ENCODE peak calls at places on chromosomes 13 and 19, in seven cellular contexts. E, F, K, V, R, Q and L are unnamed samples.
A peak's percentile ranks its signal among the peaks of the same experiment; 100 is the strongest.

GRCh38 chr19:49409441-49410029 is 13.7 kb downstream of the PTH2 start:
- DNase-seq in K (no peak), V (no peak), E (no peak), F (no peak), R (no peak), Q (no peak), L (no peak)

GRCh38 chr13:81927347-81927746 is 1586.4 kb upstream of the SPRY2 start:
- DNase-seq in F (no peak), E (peak; percentile 35), R (no peak), K (no peak), V (peak; percentile 61), Q (no peak), L (no peak)

GRCh38 chr19:43467730-43468129 is 2.3 kb upstream of the LYPD3 start:
- DNase-seq in V (no peak), F (no peak), R (peak; percentile 41), E (no peak), Q (no peak), K (no peak), L (no peak)

GRCh38 chr13:41544824-41545707 is 87.7 kb downstream of the RGCC start:
- DNase-seq in V (no peak), K (no peak), E (no peak), F (no peak), R (peak; percentile 74), Q (no peak), L (no peak)

GRCh38 chr19:55258476-55258827 is 365 bp downstream of the PPP6R1 start:
- DNase-seq in R (peak; percentile 14), E (peak; percentile 32), V (no peak), F (no peak), Q (peak; percentile 31), K (no peak), L (no peak)

GRCh38 chr13:105196052-105196451 is 1339.4 kb downstream of the EFNB2 start:
- DNase-seq in E (no peak), V (peak; percentile 94), F (no peak), K (no peak), R (peak; percentile 93), Q (no peak), L (no peak)

GRCh38 chr13:51112771-51113170 is 1.7 kb upstream of the C13orf42 start:
- DNase-seq in V (no peak), F (no peak), K (no peak), E (no peak), R (no peak), Q (no peak), L (no peak)

GRCh38 chr19:55305491-55305890 is 19.6 kb downstream of the TMEM150B start:
- DNase-seq in F (no peak), E (peak; percentile 57), Q (no peak), R (no peak), V (peak; percentile 70), K (no peak), L (peak; percentile 70)

GRCh38 chr19:38173324-38174041 is 50.5 kb downstream of the DPF1 start:
- DNase-seq in E (no peak), F (no peak), V (no peak), R (peak; percentile 78), K (peak; percentile 82), Q (peak; percentile 86), L (peak; percentile 97)

GRCh38 chr19:28977826-28978225 is 235.1 kb downstream of the UQCRFS1 start:
- DNase-seq in V (peak; percentile 29), K (no peak), Q (no peak), R (no peak), E (no peak), F (no peak), L (no peak)

GRCh38 chr13:98823442-98823841 is 71.0 kb upstream of the SLC15A1 start:
- DNase-seq in K (no peak), V (no peak), Q (no peak), R (no peak), F (no peak), E (no peak), L (no peak)

GRCh38 chr13:98822238-98822606 is 69.8 kb upstream of the SLC15A1 start:
- DNase-seq in Q (no peak), R (peak; percentile 65), E (peak; percentile 9), F (no peak), V (no peak), K (no peak), L (no peak)

GRCh38 chr13:98820744-98821371 is 68.4 kb upstream of the SLC15A1 start:
- DNase-seq in Q (no peak), F (no peak), K (no peak), V (no peak), R (no peak), E (no peak), L (no peak)

GRCh38 chr13:98819382-98819781 is 66.9 kb upstream of the SLC15A1 start:
- DNase-seq in E (no peak), R (no peak), F (no peak), K (no peak), Q (peak; percentile 41), V (no peak), L (no peak)

GRCh38 chr13:98821372-98822237 is 69.1 kb upstream of the SLC15A1 start:
- DNase-seq in Q (no peak), V (no peak), E (peak; percentile 11), F (no peak), R (peak; percentile 11), K (no peak), L (no peak)
- H3K27ac ChIP-seq in Q (peak overlapping the region; percentile 76), V (no peak overlapping the region), E (peak overlapping the region; percentile 61), F (no peak overlapping the region), R (no peak overlapping the region), K (peak overlapping the region; percentile 51), L (no peak overlapping the region)

DNA sequence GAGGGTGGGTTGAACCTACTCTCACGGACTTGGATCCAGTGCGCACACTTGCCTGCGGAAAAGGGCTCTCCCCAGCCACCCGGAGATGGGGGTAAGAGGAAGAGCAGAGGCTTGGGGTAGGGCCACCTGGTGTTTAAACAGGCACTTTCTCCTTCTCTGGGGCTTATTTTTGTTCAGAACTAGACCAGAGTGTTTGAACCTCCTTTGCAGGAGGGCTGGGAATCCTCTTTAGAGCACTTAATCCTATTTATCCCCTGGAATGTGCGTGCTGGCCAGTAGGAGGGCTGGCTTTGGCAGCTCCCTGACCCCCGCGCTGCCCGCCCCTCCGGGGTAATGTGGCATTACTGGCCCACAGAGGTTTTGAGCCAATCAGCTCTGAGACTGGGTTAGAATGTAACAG is 2.0 kb downstream of the RGS9BP start:
- DNase-seq in R (no peak), K (no peak), V (peak; percentile 71), E (peak; percentile 29), F (no peak), Q (no peak), L (peak; percentile 63)
- H3K36me3 ChIP-seq in R (no peaks in the 10 kb centered on the region), K (no peaks in the 10 kb centered on the region), V (no peaks in the 10 kb centered on the region), E (no peaks in the 10 kb centered on the region), F (no peaks in the 10 kb centered on the region), Q (no peaks in the 10 kb centered on the region), L (no peaks in the 10 kb centered on the region)

DNA sequence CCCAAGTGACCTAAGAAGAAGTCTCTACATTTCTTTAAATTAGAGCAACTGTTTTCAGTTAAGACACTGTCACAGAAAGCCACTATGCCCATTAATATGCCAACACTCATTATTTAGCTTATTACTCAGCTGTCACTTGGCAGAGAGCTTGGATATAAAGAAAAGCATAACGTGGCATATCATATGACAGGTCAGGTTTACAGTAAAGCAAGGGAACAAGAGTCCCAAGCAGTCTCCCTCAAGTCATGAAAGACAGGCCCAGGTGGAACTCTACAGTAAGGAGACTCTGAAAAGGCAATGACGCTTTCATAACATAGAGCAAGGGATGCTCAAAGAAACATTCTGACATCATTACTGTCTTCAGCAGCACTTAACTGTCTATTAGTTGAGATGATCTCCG is 6.3 kb downstream of the LHFPL6 start:
- DNase-seq in V (no peak), E (no peak), R (no peak), F (no peak), K (no peak), Q (no peak), L (no peak)
- H3K4me1 ChIP-seq in V (no peaks in the 10 kb centered on the region), E (peaks cover 5% of the 10 kb centered on the region), R (peaks cover 25% of the 10 kb centered on the region), F (peaks cover 30% of the 10 kb centered on the region), K (peaks cover 3% of the 10 kb centered on the region), Q (peaks cover 66% of the 10 kb centered on the region), L (peaks cover 4% of the 10 kb centered on the region)

GRCh38 chr19:18160441-18160791 is 7.5 kb downstream of the PIK3R2 start:
- DNase-seq in F (no peak), V (no peak), K (no peak), R (no peak), Q (no peak), E (no peak), L (no peak)
- H3K27ac ChIP-seq in F (no peak overlapping the region), V (no peak overlapping the region), K (peak overlapping the region; percentile 85), R (no peak overlapping the region), Q (peak overlapping the region; percentile 91), E (no peak overlapping the region), L (peak overlapping the region; percentile 70)

DNA sequence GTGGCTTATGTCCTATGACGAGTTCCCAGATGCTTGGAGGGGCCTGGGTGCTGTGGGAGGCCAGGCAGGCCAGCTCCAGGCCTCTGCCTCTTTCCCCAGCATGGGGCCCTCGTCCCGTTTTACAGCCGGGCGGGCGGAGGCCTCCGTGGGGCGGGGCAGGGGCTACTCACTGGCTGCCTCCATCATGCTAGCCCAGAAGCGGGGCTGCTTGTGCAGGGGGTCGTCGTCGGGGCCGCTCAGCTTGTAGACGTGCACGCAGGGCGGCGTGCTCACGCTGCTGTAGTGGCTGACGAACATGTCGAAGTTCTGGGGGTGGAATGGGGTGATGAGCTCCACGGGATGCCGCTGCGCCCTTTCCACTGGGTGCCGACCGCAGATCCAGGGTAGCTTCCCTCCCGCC is 18.4 kb upstream of the MYDGF start:
- DNase-seq in R (no peak), V (no peak), K (no peak), Q (no peak), E (no peak), F (no peak), L (peak; percentile 56)
- H3K36me3 ChIP-seq in R (peaks cover 34% of the 10 kb centered on the region), V (peaks cover 5% of the 10 kb centered on the region), K (peaks cover 90% of the 10 kb centered on the region), Q (peaks cover 100% of the 10 kb centered on the region), E (peaks cover 12% of the 10 kb centered on the region), F (no peaks in the 10 kb centered on the region), L (peaks cover 95% of the 10 kb centered on the region)

DNA sequence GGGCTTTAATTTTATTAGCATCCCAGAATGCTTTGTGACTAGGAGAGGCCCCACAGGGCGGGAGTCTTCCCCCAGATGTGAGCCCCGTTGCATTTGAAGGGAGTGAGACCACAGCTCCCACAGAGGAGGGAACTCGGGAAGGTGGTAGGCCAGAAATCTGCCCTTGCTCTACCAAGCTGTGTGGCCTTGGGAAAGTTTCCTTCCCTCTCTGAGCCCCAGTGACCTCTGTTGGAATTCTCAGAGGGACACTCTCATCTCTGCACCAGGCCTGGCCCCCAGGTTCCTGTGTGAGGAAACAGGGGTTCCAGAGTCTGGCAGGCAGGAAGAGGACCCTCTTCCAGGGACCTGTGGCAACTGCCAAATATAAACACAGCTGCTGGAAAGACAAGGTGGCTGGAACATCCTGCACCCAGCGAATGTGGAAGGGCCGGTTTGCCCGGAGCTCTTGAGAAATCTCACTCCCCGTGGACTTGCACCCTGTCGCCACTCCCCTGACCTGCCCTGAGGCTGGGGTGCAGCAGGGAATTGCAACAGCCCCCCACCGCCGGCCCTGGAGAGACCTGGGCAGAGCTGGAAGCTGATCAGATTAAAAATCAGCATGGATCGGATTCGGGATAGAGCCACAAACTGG is 52.7 kb downstream of the GADD45B start:
- DNase-seq in E (no peak), Q (no peak), F (no peak), K (no peak), R (no peak), V (no peak), L (peak; percentile 57)
- H3K4me1 ChIP-seq in E (peaks cover 3% of the 10 kb centered on the region), Q (peaks cover 23% of the 10 kb centered on the region), F (peaks cover 36% of the 10 kb centered on the region), K (peaks cover 7% of the 10 kb centered on the region), R (peaks cover 38% of the 10 kb centered on the region), V (peaks cover 2% of the 10 kb centered on the region), L (peaks cover 13% of the 10 kb centered on the region)